ENCODE peak calls at places on chromosome 1, in nine cellular contexts. One of them, this sample, is unnamed.

GRCh38 chr1:155729031-155729898 is 40.4 kb downstream of the DAP3 start:
- DNase-seq in GM23338: peak
- DNase-seq in cardiac muscle cell: peak
- DNase-seq in astrocyte of the cerebellum: peak
- DNase-seq in A549: peak
- DNase-seq in right atrium auricular region: peak
- DNase-seq in dorsolateral prefrontal cortex: no peak
- DNase-seq in neural crest cell: peak
- DNase-seq in breast epithelium: peak
- DNase-seq in this sample: peak

GRCh38 chr1:203274603-203275381 is 30.5 kb upstream of the BTG2 start:
- DNase-seq in neural crest cell: no peak
- DNase-seq in A549: no peak
- DNase-seq in cardiac muscle cell: no peak
- DNase-seq in breast epithelium: peak
- DNase-seq in GM23338: no peak
- DNase-seq in right atrium auricular region: peak
- DNase-seq in astrocyte of the cerebellum: no peak
- DNase-seq in dorsolateral prefrontal cortex: peak
- DNase-seq in this sample: no peak

GRCh38 chr1:25795955-25796806 is 3.8 kb upstream of the SELENON start:
- DNase-seq in dorsolateral prefrontal cortex: no peak
- DNase-seq in astrocyte of the cerebellum: no peak
- DNase-seq in breast epithelium: peak
- DNase-seq in GM23338: no peak
- DNase-seq in right atrium auricular region: no peak
- DNase-seq in neural crest cell: no peak
- DNase-seq in A549: no peak
- DNase-seq in cardiac muscle cell: no peak
- DNase-seq in this sample: no peak

GRCh38 chr1:206067486-206068302 is 14.7 kb downstream of the RHEX start:
- DNase-seq in astrocyte of the cerebellum: no peak
- DNase-seq in neural crest cell: no peak
- DNase-seq in cardiac muscle cell: no peak
- DNase-seq in breast epithelium: no peak
- DNase-seq in A549: no peak
- DNase-seq in dorsolateral prefrontal cortex: no peak
- DNase-seq in GM23338: no peak
- DNase-seq in right atrium auricular region: no peak
- DNase-seq in this sample: no peak

GRCh38 chr1:112618721-112619517 is at the start of gene ST7L:
- DNase-seq in right atrium auricular region: peak
- DNase-seq in GM23338: peak
- DNase-seq in breast epithelium: peak
- DNase-seq in astrocyte of the cerebellum: peak
- DNase-seq in A549: peak
- DNase-seq in cardiac muscle cell: peak
- DNase-seq in neural crest cell: peak
- DNase-seq in dorsolateral prefrontal cortex: peak
- DNase-seq in this sample: peak

GRCh38 chr1:181324797-181325616 is 158.3 kb upstream of the CACNA1E start:
- DNase-seq in GM23338: no peak
- DNase-seq in cardiac muscle cell: no peak
- DNase-seq in A549: peak
- DNase-seq in astrocyte of the cerebellum: no peak
- DNase-seq in neural crest cell: no peak
- DNase-seq in breast epithelium: no peak
- DNase-seq in dorsolateral prefrontal cortex: no peak
- DNase-seq in right atrium auricular region: no peak
- DNase-seq in this sample: no peak

GRCh38 chr1:192954705-192955265 is 104.4 kb downstream of the UCHL5 start:
- DNase-seq in cardiac muscle cell: peak
- DNase-seq in breast epithelium: no peak
- DNase-seq in A549: peak
- DNase-seq in GM23338: no peak
- DNase-seq in dorsolateral prefrontal cortex: no peak
- DNase-seq in right atrium auricular region: no peak
- DNase-seq in neural crest cell: no peak
- DNase-seq in astrocyte of the cerebellum: no peak
- DNase-seq in this sample: no peak

GRCh38 chr1:168234846-168235547 is 9.2 kb downstream of the SFT2D2 start:
- DNase-seq in breast epithelium: no peak
- DNase-seq in neural crest cell: no peak
- DNase-seq in A549: peak
- DNase-seq in dorsolateral prefrontal cortex: no peak
- DNase-seq in GM23338: peak
- DNase-seq in astrocyte of the cerebellum: no peak
- DNase-seq in right atrium auricular region: no peak
- DNase-seq in cardiac muscle cell: peak
- DNase-seq in this sample: no peak

GRCh38 chr1:61397915-61398314 is 315.6 kb downstream of the NFIA start:
- DNase-seq in neural crest cell: no peak
- DNase-seq in GM23338: no peak
- DNase-seq in right atrium auricular region: no peak
- DNase-seq in astrocyte of the cerebellum: peak
- DNase-seq in dorsolateral prefrontal cortex: no peak
- DNase-seq in A549: no peak
- DNase-seq in cardiac muscle cell: no peak
- DNase-seq in breast epithelium: no peak
- DNase-seq in this sample: no peak

GRCh38 chr1:220370041-220370700 is 97.9 kb upstream of the RAB3GAP2 start:
- DNase-seq in astrocyte of the cerebellum: no peak
- DNase-seq in neural crest cell: no peak
- DNase-seq in GM23338: no peak
- DNase-seq in right atrium auricular region: no peak
- DNase-seq in A549: peak
- DNase-seq in cardiac muscle cell: peak
- DNase-seq in dorsolateral prefrontal cortex: no peak
- DNase-seq in breast epithelium: no peak
- DNase-seq in this sample: peak

GRCh38 chr1:7435276-7436055 is 335.6 kb upstream of the VAMP3 start:
- DNase-seq in right atrium auricular region: no peak
- DNase-seq in neural crest cell: no peak
- DNase-seq in breast epithelium: no peak
- DNase-seq in cardiac muscle cell: no peak
- DNase-seq in dorsolateral prefrontal cortex: no peak
- DNase-seq in A549: no peak
- DNase-seq in astrocyte of the cerebellum: no peak
- DNase-seq in GM23338: no peak
- DNase-seq in this sample: no peak

GRCh38 chr1:109762821-109763645 is 690 bp downstream of the EPS8L3 start:
- DNase-seq in breast epithelium: no peak
- DNase-seq in right atrium auricular region: no peak
- DNase-seq in cardiac muscle cell: peak
- DNase-seq in neural crest cell: no peak
- DNase-seq in A549: no peak
- DNase-seq in GM23338: no peak
- DNase-seq in dorsolateral prefrontal cortex: no peak
- DNase-seq in astrocyte of the cerebellum: no peak
- DNase-seq in this sample: no peak

GRCh38 chr1:186793582-186793927 is 35.2 kb upstream of the PLA2G4A start:
- DNase-seq in right atrium auricular region: no peak
- DNase-seq in breast epithelium: no peak
- DNase-seq in GM23338: no peak
- DNase-seq in cardiac muscle cell: no peak
- DNase-seq in neural crest cell: no peak
- DNase-seq in dorsolateral prefrontal cortex: no peak
- DNase-seq in astrocyte of the cerebellum: no peak
- DNase-seq in A549: no peak
- DNase-seq in this sample: no peak

GRCh38 chr1:147236959-147237791 is 5.3 kb upstream of the CHD1L start:
- DNase-seq in breast epithelium: peak
- DNase-seq in right atrium auricular region: no peak
- DNase-seq in dorsolateral prefrontal cortex: no peak
- DNase-seq in cardiac muscle cell: no peak
- DNase-seq in GM23338: no peak
- DNase-seq in A549: no peak
- DNase-seq in neural crest cell: no peak
- DNase-seq in astrocyte of the cerebellum: no peak
- DNase-seq in this sample: no peak

GRCh38 chr1:1348420-1349255 is 580 bp downstream of the DVL1 start:
- DNase-seq in A549: peak
- DNase-seq in neural crest cell: no peak
- DNase-seq in breast epithelium: peak
- DNase-seq in astrocyte of the cerebellum: no peak
- DNase-seq in GM23338: peak
- DNase-seq in right atrium auricular region: no peak
- DNase-seq in cardiac muscle cell: peak
- DNase-seq in dorsolateral prefrontal cortex: no peak
- DNase-seq in this sample: peak
- TF ChIP-seq CTCF in A549: no peak
- TF ChIP-seq CTCF in neural crest cell: no peak
- TF ChIP-seq CTCF in breast epithelium: no peak
- TF ChIP-seq CTCF in astrocyte of the cerebellum: no peak
- TF ChIP-seq CTCF in GM23338: no peak
- TF ChIP-seq CTCF in right atrium auricular region: no peak
- TF ChIP-seq CTCF in cardiac muscle cell: no peak
- TF ChIP-seq CTCF in dorsolateral prefrontal cortex: no peak
- TF ChIP-seq CTCF in this sample: no peak

GRCh38 chr1:160521554-160521953 is 1.5 kb downstream of the SLAMF6 start:
- DNase-seq in neural crest cell: no peak
- DNase-seq in A549: no peak
- DNase-seq in breast epithelium: no peak
- DNase-seq in dorsolateral prefrontal cortex: no peak
- DNase-seq in cardiac muscle cell: no peak
- DNase-seq in right atrium auricular region: no peak
- DNase-seq in GM23338: no peak
- DNase-seq in astrocyte of the cerebellum: no peak
- DNase-seq in this sample: no peak

GRCh38 chr1:160520582-160520981 is 2.5 kb downstream of the SLAMF6 start:
- DNase-seq in neural crest cell: no peak
- DNase-seq in breast epithelium: no peak
- DNase-seq in GM23338: no peak
- DNase-seq in right atrium auricular region: no peak
- DNase-seq in cardiac muscle cell: no peak
- DNase-seq in A549: peak
- DNase-seq in dorsolateral prefrontal cortex: no peak
- DNase-seq in astrocyte of the cerebellum: no peak
- DNase-seq in this sample: no peak

GRCh38 chr1:160522136-160522535 is 919 bp downstream of the SLAMF6 start:
- DNase-seq in right atrium auricular region: no peak
- DNase-seq in GM23338: no peak
- DNase-seq in breast epithelium: no peak
- DNase-seq in dorsolateral prefrontal cortex: no peak
- DNase-seq in cardiac muscle cell: no peak
- DNase-seq in neural crest cell: no peak
- DNase-seq in astrocyte of the cerebellum: no peak
- DNase-seq in A549: no peak
- DNase-seq in this sample: no peak

GRCh38 chr1:160520999-160521398 is 2.1 kb downstream of the SLAMF6 start:
- DNase-seq in neural crest cell: no peak
- DNase-seq in breast epithelium: no peak
- DNase-seq in GM23338: no peak
- DNase-seq in cardiac muscle cell: no peak
- DNase-seq in astrocyte of the cerebellum: no peak
- DNase-seq in right atrium auricular region: no peak
- DNase-seq in A549: no peak
- DNase-seq in dorsolateral prefrontal cortex: no peak
- DNase-seq in this sample: no peak

DNA sequence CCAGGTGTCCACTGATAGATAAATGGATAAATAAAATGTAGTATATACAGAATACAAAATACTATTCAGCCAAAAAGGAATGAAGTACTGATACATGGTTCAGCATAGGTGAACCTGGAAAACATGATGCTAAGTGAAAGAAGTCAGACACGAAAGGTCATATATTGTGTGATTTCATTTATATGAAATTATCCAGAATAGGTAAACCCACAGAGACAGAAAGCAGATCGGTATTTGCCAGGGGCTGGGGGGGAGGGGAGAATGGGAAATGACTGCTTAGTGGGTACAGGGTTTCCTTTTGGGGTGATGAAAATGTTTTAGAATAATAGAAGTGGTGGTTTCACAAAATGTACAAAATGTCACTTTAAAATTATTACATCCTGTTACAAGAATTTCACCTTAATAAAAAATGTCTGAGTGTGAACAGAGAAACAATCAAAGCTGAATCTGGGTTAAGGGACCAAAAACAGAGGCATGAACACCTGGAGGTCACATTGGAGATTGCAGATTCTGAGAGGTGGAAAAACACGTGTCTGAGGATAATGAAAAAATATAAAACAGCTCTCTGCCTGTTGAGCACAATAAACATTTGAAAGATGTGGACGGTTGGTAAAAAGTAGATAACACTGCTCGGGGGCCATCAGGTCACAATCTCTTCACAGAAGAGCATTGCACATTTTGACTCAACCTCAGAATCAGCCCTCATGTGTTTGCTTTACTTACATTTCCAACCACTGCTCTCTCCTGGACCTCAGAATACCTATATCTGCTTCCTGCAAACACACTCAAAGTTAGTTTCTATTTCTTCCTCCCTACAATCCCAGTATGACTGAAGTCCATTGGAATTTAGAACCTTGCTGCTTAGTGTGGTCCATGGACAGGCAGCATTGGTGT is 3.3 kb downstream of the SLAMF6 start:
- DNase-seq in A549: peak
- DNase-seq in GM23338: peak
- DNase-seq in cardiac muscle cell: no peak
- DNase-seq in neural crest cell: no peak
- DNase-seq in dorsolateral prefrontal cortex: no peak
- DNase-seq in astrocyte of the cerebellum: no peak
- DNase-seq in breast epithelium: no peak
- DNase-seq in right atrium auricular region: no peak
- DNase-seq in this sample: no peak
- TF ChIP-seq CTCF in A549: no peak
- TF ChIP-seq CTCF in GM23338: peak
- TF ChIP-seq CTCF in cardiac muscle cell: no peak
- TF ChIP-seq CTCF in neural crest cell: peak
- TF ChIP-seq CTCF in dorsolateral prefrontal cortex: no peak
- TF ChIP-seq CTCF in astrocyte of the cerebellum: no peak
- TF ChIP-seq CTCF in breast epithelium: no peak
- TF ChIP-seq CTCF in right atrium auricular region: no peak
- TF ChIP-seq CTCF in this sample: no peak

DNA sequence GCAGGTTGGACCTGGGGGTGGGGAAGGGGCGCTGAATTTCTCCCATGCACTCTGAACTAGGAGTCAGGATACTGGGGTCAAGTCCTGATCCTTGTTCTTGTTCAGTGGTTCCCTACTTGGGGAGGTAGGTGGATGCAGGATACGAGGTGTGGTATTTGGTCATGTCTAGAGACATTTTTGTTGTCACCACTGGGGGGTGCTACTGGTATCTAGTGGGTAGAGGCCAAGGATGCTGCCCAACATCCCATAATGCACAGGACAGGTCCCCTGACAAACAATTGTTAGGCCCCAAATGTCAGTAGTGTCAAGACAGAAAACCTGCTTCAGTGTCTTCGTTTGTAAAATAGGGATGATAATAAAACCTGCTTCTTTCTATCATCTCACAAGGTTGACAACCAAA is 259.0 kb upstream of the FOXD3 start:
- DNase-seq in breast epithelium: no peak
- DNase-seq in right atrium auricular region: no peak
- DNase-seq in astrocyte of the cerebellum: no peak
- DNase-seq in A549: no peak
- DNase-seq in neural crest cell: no peak
- DNase-seq in GM23338: peak
- DNase-seq in dorsolateral prefrontal cortex: no peak
- DNase-seq in cardiac muscle cell: no peak
- DNase-seq in this sample: no peak
- TF ChIP-seq CTCF in breast epithelium: no peak
- TF ChIP-seq CTCF in right atrium auricular region: no peak
- TF ChIP-seq CTCF in astrocyte of the cerebellum: no peak
- TF ChIP-seq CTCF in A549: no peak
- TF ChIP-seq CTCF in neural crest cell: no peak
- TF ChIP-seq CTCF in GM23338: peak
- TF ChIP-seq CTCF in dorsolateral prefrontal cortex: peak
- TF ChIP-seq CTCF in cardiac muscle cell: no peak
- TF ChIP-seq CTCF in this sample: no peak

GRCh38 chr1:2463396-2463795 is 12.7 kb upstream of the PLCH2 start:
- DNase-seq in cardiac muscle cell: no peak
- DNase-seq in astrocyte of the cerebellum: no peak
- DNase-seq in dorsolateral prefrontal cortex: no peak
- DNase-seq in breast epithelium: no peak
- DNase-seq in neural crest cell: no peak
- DNase-seq in GM23338: no peak
- DNase-seq in A549: no peak
- DNase-seq in right atrium auricular region: no peak
- DNase-seq in this sample: peak
- TF ChIP-seq CTCF in cardiac muscle cell: no peak
- TF ChIP-seq CTCF in astrocyte of the cerebellum: no peak
- TF ChIP-seq CTCF in dorsolateral prefrontal cortex: no peak
- TF ChIP-seq CTCF in breast epithelium: no peak
- TF ChIP-seq CTCF in neural crest cell: no peak
- TF ChIP-seq CTCF in GM23338: no peak
- TF ChIP-seq CTCF in A549: no peak
- TF ChIP-seq CTCF in right atrium auricular region: no peak
- TF ChIP-seq CTCF in this sample: no peak